ENCODE peak calls at places on chromosomes 7 and 10, in nine cellular contexts. One of them, this sample, is unnamed.

GRCh38 chr7:510061-510481 is 9.6 kb downstream of the PDGFA start:
- DNase-seq in suprapubic skin: no peak
- DNase-seq in transverse colon: no peak
- DNase-seq in spleen: peak
- DNase-seq in gastrocnemius medialis: no peak
- DNase-seq in endothelial cell of umbilical vein: no peak
- DNase-seq in uterus: no peak
- DNase-seq in esophagus squamous epithelium: no peak
- DNase-seq in GM12878: no peak
- DNase-seq in this sample: no peak

GRCh38 chr10:25934673-25935139 is 677 bp downstream of the MYO3A start:
- DNase-seq in suprapubic skin: no peak
- DNase-seq in transverse colon: peak
- DNase-seq in spleen: no peak
- DNase-seq in gastrocnemius medialis: no peak
- DNase-seq in endothelial cell of umbilical vein: no peak
- DNase-seq in uterus: no peak
- DNase-seq in esophagus squamous epithelium: no peak
- DNase-seq in GM12878: no peak
- DNase-seq in this sample: peak

GRCh38 chr10:34956756-34957155 is 133.4 kb downstream of the CUL2 start:
- DNase-seq in suprapubic skin: no peak
- DNase-seq in transverse colon: no peak
- DNase-seq in spleen: no peak
- DNase-seq in gastrocnemius medialis: no peak
- DNase-seq in endothelial cell of umbilical vein: no peak
- DNase-seq in uterus: no peak
- DNase-seq in esophagus squamous epithelium: no peak
- DNase-seq in GM12878: no peak
- DNase-seq in this sample: no peak

GRCh38 chr7:80151274-80151665 is 16.6 kb downstream of the GNAI1 start:
- DNase-seq in suprapubic skin: no peak
- DNase-seq in transverse colon: no peak
- DNase-seq in spleen: no peak
- DNase-seq in gastrocnemius medialis: no peak
- DNase-seq in endothelial cell of umbilical vein: no peak
- DNase-seq in uterus: no peak
- DNase-seq in esophagus squamous epithelium: no peak
- DNase-seq in GM12878: no peak
- DNase-seq in this sample: no peak

GRCh38 chr10:113922787-113923570 is 68.5 kb downstream of the NHLRC2 start:
- DNase-seq in suprapubic skin: no peak
- DNase-seq in transverse colon: no peak
- DNase-seq in spleen: no peak
- DNase-seq in gastrocnemius medialis: no peak
- DNase-seq in endothelial cell of umbilical vein: no peak
- DNase-seq in uterus: no peak
- DNase-seq in esophagus squamous epithelium: no peak
- DNase-seq in GM12878: no peak
- DNase-seq in this sample: peak

GRCh38 chr10:13693783-13694450 is 107.2 kb downstream of the PRPF18 start:
- DNase-seq in suprapubic skin: no peak
- DNase-seq in transverse colon: no peak
- DNase-seq in spleen: peak
- DNase-seq in gastrocnemius medialis: no peak
- DNase-seq in endothelial cell of umbilical vein: no peak
- DNase-seq in uterus: no peak
- DNase-seq in esophagus squamous epithelium: no peak
- DNase-seq in GM12878: no peak
- DNase-seq in this sample: no peak

GRCh38 chr7:117582219-117582704 is 102.4 kb downstream of the CFTR start:
- DNase-seq in suprapubic skin: no peak
- DNase-seq in transverse colon: no peak
- DNase-seq in spleen: no peak
- DNase-seq in gastrocnemius medialis: peak
- DNase-seq in endothelial cell of umbilical vein: no peak
- DNase-seq in uterus: peak
- DNase-seq in esophagus squamous epithelium: no peak
- DNase-seq in GM12878: no peak
- DNase-seq in this sample: peak

GRCh38 chr7:137933270-137934017 is 68.4 kb downstream of the CREB3L2 start:
- DNase-seq in suprapubic skin: peak
- DNase-seq in transverse colon: no peak
- DNase-seq in spleen: no peak
- DNase-seq in gastrocnemius medialis: peak
- DNase-seq in endothelial cell of umbilical vein: peak
- DNase-seq in uterus: peak
- DNase-seq in esophagus squamous epithelium: no peak
- DNase-seq in GM12878: no peak
- DNase-seq in this sample: peak

DNA sequence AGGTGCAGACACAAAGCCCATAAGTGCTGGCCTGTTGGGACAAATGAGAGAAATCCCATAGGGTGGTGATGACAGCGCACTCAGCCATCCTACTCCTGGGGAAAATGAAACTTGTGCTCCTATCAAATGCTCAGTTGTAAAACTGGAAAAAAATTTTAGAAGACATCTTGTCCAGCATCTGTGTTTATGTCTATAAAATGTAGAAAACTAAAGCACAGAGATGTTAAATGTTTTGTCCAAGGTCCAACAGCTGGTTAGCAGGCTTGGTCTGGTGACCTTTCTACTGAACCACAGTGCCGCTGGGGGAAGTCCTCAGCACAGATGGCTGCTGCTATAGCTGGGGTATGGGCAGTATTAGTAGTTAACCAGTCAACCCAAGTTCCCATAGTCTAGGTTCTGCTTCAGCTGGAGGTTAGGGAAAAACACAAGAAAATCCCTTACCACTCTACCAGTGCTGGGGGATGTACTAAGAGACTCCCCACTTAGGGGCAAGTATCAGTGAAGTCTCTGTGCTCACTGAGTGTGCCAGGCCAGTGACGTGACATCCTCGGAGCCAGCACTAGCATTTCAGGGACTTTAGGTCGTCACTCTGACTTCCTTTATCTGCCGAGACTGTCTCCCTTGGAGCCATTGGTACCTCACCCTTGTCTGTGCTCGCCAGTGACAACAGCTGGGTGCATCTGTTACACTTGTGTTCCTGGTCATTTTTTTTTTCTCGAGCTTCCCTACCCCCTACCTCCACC is 1.9 kb downstream of the TSPAN33 start:
- DNase-seq in suprapubic skin: no peak
- DNase-seq in transverse colon: no peak
- DNase-seq in spleen: no peak
- DNase-seq in gastrocnemius medialis: no peak
- DNase-seq in endothelial cell of umbilical vein: no peak
- DNase-seq in uterus: no peak
- DNase-seq in esophagus squamous epithelium: no peak
- DNase-seq in GM12878: peak
- DNase-seq in this sample: no peak
- H3K4me3 ChIP-seq in suprapubic skin: no peak
- H3K4me3 ChIP-seq in transverse colon: no peak
- H3K4me3 ChIP-seq in spleen: no peak
- H3K4me3 ChIP-seq in gastrocnemius medialis: no peak
- H3K4me3 ChIP-seq in endothelial cell of umbilical vein: no peak
- H3K4me3 ChIP-seq in uterus: no peak
- H3K4me3 ChIP-seq in esophagus squamous epithelium: no peak
- H3K4me3 ChIP-seq in GM12878: peak
- H3K4me3 ChIP-seq in this sample: no peak

DNA sequence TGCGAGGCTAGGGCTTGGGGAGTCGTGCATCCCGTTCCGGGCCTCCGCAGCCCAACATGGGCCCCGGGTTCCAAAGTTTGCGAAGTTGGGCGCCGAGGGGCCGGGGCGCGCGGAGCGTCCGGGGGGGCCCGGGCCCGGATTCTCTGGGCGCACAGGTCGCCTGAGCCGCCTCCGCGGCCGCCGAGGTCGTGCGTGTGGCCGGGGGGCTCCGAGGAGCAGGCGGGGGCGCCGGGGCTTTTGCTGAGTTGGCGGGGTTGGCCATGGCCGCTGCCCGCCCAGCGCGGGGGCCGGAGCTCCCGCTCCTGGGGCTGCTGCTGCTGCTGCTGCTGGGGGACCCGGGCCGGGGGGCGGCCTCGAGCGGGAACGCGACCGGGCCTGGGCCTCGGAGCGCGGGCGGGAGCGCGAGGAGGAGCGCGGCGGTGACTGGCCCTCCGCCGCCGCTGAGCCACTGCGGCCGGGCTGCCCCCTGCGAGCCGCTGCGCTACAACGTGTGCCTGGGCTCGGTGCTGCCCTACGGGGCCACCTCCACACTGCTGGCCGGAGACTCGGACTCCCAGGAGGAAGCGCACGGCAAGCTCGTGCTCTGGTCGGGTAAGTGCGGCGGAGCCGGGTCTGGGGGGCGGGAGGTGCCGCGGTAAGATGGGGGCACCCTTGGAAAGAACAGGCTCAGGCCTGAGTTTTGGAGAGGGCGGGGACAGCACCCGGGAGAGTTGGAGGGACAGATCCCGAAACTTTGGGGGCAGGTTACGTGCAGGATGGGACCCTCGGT is 643 bp downstream of the SMO start:
- DNase-seq in suprapubic skin: no peak
- DNase-seq in transverse colon: no peak
- DNase-seq in spleen: peak
- DNase-seq in gastrocnemius medialis: no peak
- DNase-seq in endothelial cell of umbilical vein: peak
- DNase-seq in uterus: peak
- DNase-seq in esophagus squamous epithelium: no peak
- DNase-seq in GM12878: no peak
- DNase-seq in this sample: peak
- TF ChIP-seq POLR2A in suprapubic skin: no peak
- TF ChIP-seq POLR2A in transverse colon: no peak
- TF ChIP-seq POLR2A in spleen: no peak
- TF ChIP-seq POLR2A in gastrocnemius medialis: no peak
- TF ChIP-seq POLR2A in endothelial cell of umbilical vein: no peak
- TF ChIP-seq POLR2A in uterus: peak
- TF ChIP-seq POLR2A in esophagus squamous epithelium: no peak
- TF ChIP-seq POLR2A in GM12878: peak
- TF ChIP-seq POLR2A in this sample: no peak

GRCh38 chr10:78416031-78416800 is 382.6 kb downstream of the RPS24 start:
- DNase-seq in suprapubic skin: peak
- DNase-seq in transverse colon: no peak
- DNase-seq in spleen: no peak
- DNase-seq in gastrocnemius medialis: no peak
- DNase-seq in endothelial cell of umbilical vein: peak
- DNase-seq in uterus: no peak
- DNase-seq in esophagus squamous epithelium: no peak
- DNase-seq in GM12878: no peak
- DNase-seq in this sample: peak
- H3K27ac ChIP-seq in suprapubic skin: no peak
- H3K27ac ChIP-seq in transverse colon: no peak
- H3K27ac ChIP-seq in spleen: no peak
- H3K27ac ChIP-seq in gastrocnemius medialis: no peak
- H3K27ac ChIP-seq in endothelial cell of umbilical vein: no peak
- H3K27ac ChIP-seq in uterus: no peak
- H3K27ac ChIP-seq in esophagus squamous epithelium: no peak
- H3K27ac ChIP-seq in GM12878: no peak
- H3K27ac ChIP-seq in this sample: no peak

GRCh38 chr7:123797673-123798526 is 47.1 kb upstream of the HYAL4 start:
- DNase-seq in suprapubic skin: no peak
- DNase-seq in transverse colon: no peak
- DNase-seq in spleen: no peak
- DNase-seq in gastrocnemius medialis: no peak
- DNase-seq in endothelial cell of umbilical vein: peak
- DNase-seq in uterus: no peak
- DNase-seq in esophagus squamous epithelium: no peak
- DNase-seq in GM12878: no peak
- DNase-seq in this sample: no peak
- H3K4me3 ChIP-seq in suprapubic skin: no peak
- H3K4me3 ChIP-seq in transverse colon: no peak
- H3K4me3 ChIP-seq in spleen: no peak
- H3K4me3 ChIP-seq in gastrocnemius medialis: peak
- H3K4me3 ChIP-seq in endothelial cell of umbilical vein: no peak
- H3K4me3 ChIP-seq in uterus: no peak
- H3K4me3 ChIP-seq in esophagus squamous epithelium: no peak
- H3K4me3 ChIP-seq in GM12878: no peak
- H3K4me3 ChIP-seq in this sample: no peak

DNA sequence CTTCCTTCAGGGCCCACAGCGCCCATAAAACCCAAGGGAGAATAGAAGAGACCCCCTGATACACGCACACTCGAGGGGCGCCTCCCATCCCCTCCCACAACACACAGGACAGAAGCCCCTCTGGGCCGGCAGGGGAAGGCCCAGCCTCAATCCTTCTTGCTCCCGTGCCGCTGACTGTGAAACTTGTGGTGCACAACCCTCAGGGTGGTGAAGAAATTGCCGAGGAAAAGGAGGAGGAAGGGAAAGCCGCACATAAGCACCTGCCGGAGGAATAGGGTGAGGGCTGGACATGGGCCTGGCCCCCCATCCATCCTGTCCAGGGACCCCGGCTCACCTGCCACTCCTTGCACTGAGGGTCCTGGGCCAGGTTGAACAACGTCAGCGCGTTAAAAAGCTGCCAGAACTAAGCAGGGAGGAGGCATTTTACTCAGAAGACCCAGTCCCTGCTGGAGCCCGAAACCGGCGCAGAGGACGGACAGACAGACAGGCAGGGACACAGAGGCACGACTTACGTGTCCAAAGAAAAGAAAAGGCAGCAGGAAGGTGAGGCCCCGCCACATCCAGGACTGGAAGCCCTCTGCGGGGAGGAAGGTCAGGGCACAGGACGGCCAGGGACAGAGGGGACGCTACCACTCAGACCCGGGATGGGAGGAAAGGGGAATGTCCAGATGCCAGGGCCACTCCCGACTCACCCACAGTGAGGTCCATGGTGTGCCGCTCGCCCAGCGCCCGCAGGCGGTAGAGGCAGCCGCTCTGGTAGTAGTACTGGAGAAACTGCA is 7.2 kb downstream of the TMEM120A start:
- DNase-seq in suprapubic skin: no peak
- DNase-seq in transverse colon: no peak
- DNase-seq in spleen: peak
- DNase-seq in gastrocnemius medialis: no peak
- DNase-seq in endothelial cell of umbilical vein: no peak
- DNase-seq in uterus: peak
- DNase-seq in esophagus squamous epithelium: no peak
- DNase-seq in GM12878: no peak
- DNase-seq in this sample: no peak
- TF ChIP-seq POLR2A in suprapubic skin: no peak
- TF ChIP-seq POLR2A in transverse colon: no peak
- TF ChIP-seq POLR2A in spleen: no peak
- TF ChIP-seq POLR2A in gastrocnemius medialis: no peak
- TF ChIP-seq POLR2A in endothelial cell of umbilical vein: no peak
- TF ChIP-seq POLR2A in uterus: no peak
- TF ChIP-seq POLR2A in esophagus squamous epithelium: no peak
- TF ChIP-seq POLR2A in GM12878: peak
- TF ChIP-seq POLR2A in this sample: no peak

GRCh38 chr10:126012485-126012884 is 116.1 kb downstream of the FANK1 start:
- DNase-seq in suprapubic skin: no peak
- DNase-seq in transverse colon: no peak
- DNase-seq in spleen: no peak
- DNase-seq in gastrocnemius medialis: no peak
- DNase-seq in endothelial cell of umbilical vein: peak
- DNase-seq in uterus: no peak
- DNase-seq in esophagus squamous epithelium: no peak
- DNase-seq in GM12878: no peak
- DNase-seq in this sample: no peak
- H3K27ac ChIP-seq in suprapubic skin: no peak
- H3K27ac ChIP-seq in transverse colon: no peak
- H3K27ac ChIP-seq in spleen: no peak
- H3K27ac ChIP-seq in gastrocnemius medialis: no peak
- H3K27ac ChIP-seq in endothelial cell of umbilical vein: no peak
- H3K27ac ChIP-seq in uterus: no peak
- H3K27ac ChIP-seq in esophagus squamous epithelium: no peak
- H3K27ac ChIP-seq in GM12878: no peak
- H3K27ac ChIP-seq in this sample: no peak

This sample was measured in thyroid gland.